ENCODE peak calls at places on chromosomes 2 and 18, in eight cellular contexts. I is caudate nucleus, U is cardiac muscle cell, R is mesendoderm, O is dorsolateral prefrontal cortex, W is colonic mucosa, J is fibroblast of lung, M is tibial artery. S is an unnamed sample.

GRCh38 chr2:95392730-95393455 is 9.6 kb upstream of the FAHD2A start:
- DNase-seq in I (no peak), U (no peak), R (peak), O (no peak), W (no peak), J (no peak), M (peak), S (no peak)

GRCh38 chr2:33246432-33246831 is 230.0 kb upstream of the RASGRP3 start:
- DNase-seq in I (no peak), U (no peak), R (peak), O (no peak), W (no peak), J (no peak), M (no peak), S (no peak)

GRCh38 chr2:47072728-47073191 is 82.3 kb downstream of the STPG4 start:
- DNase-seq in I (no peak), U (no peak), R (no peak), O (no peak), W (peak), J (no peak), M (peak), S (no peak)

GRCh38 chr2:217434183-217434620 is 568.6 kb downstream of the TNS1 start:
- DNase-seq in I (peak), U (peak), R (peak), O (peak), W (peak), J (peak), M (peak), S (peak)

GRCh38 chr18:63646916-63647315 is 2.9 kb upstream of the SERPINB4 start:
- DNase-seq in I (no peak), U (peak), R (no peak), O (no peak), W (no peak), J (no peak), M (no peak), S (no peak)

GRCh38 chr2:160431441-160431840 is 62.2 kb downstream of the RBMS1 start:
- DNase-seq in I (no peak), U (no peak), R (no peak), O (no peak), W (no peak), J (no peak), M (no peak), S (no peak)

GRCh38 chr2:16218651-16219050 is 278.3 kb downstream of the MYCN start:
- DNase-seq in I (no peak), U (no peak), R (peak), O (no peak), W (peak), J (no peak), M (peak), S (no peak)

GRCh38 chr2:201118957-201119848 is 3.2 kb downstream of the CFLAR start:
- DNase-seq in I (no peak), U (peak), R (peak), O (no peak), W (no peak), J (peak), M (no peak), S (no peak)

GRCh38 chr2:128633501-128633900 is 314.8 kb upstream of the HS6ST1 start:
- DNase-seq in I (no peak), U (peak), R (no peak), O (no peak), W (no peak), J (peak), M (no peak), S (no peak)

GRCh38 chr2:100821255-100821912 is 1.4 kb downstream of the NPAS2 start:
- DNase-seq in I (no peak), U (peak), R (no peak), O (no peak), W (no peak), J (no peak), M (no peak), S (no peak)

GRCh38 chr18:51721388-51721787 is 523.9 kb upstream of the MEX3C start:
- DNase-seq in I (no peak), U (no peak), R (no peak), O (no peak), W (no peak), J (no peak), M (no peak), S (no peak)

GRCh38 chr18:63969965-63970802 is at the start of gene SERPINB8:
- DNase-seq in I (peak), U (peak), R (peak), O (peak), W (peak), J (peak), M (peak), S (peak)

GRCh38 chr2:134917219-134917957 is 1.2 kb upstream of the CCNT2 start:
- DNase-seq in I (no peak), U (no peak), R (no peak), O (no peak), W (peak), J (no peak), M (no peak), S (no peak)

DNA sequence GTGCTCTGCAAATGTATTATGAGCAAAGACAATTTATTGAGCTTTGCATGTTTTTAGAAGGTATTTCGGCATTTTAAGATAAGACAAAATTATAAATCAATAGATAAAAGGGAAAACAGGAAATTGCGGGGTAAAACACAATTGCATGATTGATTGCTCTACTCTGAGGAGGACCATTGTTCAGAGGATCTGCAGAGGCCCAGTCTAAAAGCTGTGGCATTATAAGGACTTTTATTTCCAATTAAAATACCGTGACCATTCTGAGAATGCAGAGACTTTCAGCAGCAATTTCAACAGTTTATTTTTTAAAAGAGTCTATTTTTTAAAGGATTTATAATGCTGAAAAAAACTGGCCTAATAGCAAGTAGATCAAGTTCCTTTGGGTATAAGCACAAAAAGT is 62.0 kb downstream of the TPGS2 start:
- DNase-seq in I (no peak), U (no peak), R (no peak), O (no peak), W (no peak), J (peak), M (no peak), S (no peak)
- H3K27ac ChIP-seq in I (no peak), U (no peak), R (no peak), O (no peak), W (no peak), J (no peak), M (no peak), S (no peak)

GRCh38 chr2:26731714-26732113 is 32.4 kb upstream of the SLC35F6 start:
- DNase-seq in I (no peak), U (no peak), R (no peak), O (no peak), W (no peak), J (no peak), M (no peak), S (no peak)

GRCh38 chr2:26730950-26731349 is 33.1 kb upstream of the SLC35F6 start:
- DNase-seq in I (no peak), U (no peak), R (no peak), O (no peak), W (no peak), J (no peak), M (no peak), S (no peak)

GRCh38 chr2:26732446-26732845 is 31.6 kb upstream of the SLC35F6 start:
- DNase-seq in I (no peak), U (no peak), R (no peak), O (no peak), W (no peak), J (no peak), M (no peak), S (no peak)

GRCh38 chr2:26729311-26729710 is 34.8 kb upstream of the SLC35F6 start:
- DNase-seq in I (no peak), U (no peak), R (no peak), O (no peak), W (no peak), J (no peak), M (no peak), S (no peak)

GRCh38 chr2:26730549-26730948 is 33.5 kb upstream of the SLC35F6 start:
- DNase-seq in I (no peak), U (no peak), R (no peak), O (no peak), W (no peak), J (no peak), M (no peak), S (no peak)
- H3K27ac ChIP-seq in I (no peak), U (no peak), R (no peak), O (no peak), W (no peak), J (no peak), M (no peak), S (no peak)

GRCh38 chr2:119306196-119306590 is 60.4 kb downstream of the C2orf76 start:
- DNase-seq in I (no peak), U (no peak), R (no peak), O (no peak), W (no peak), J (no peak), M (no peak), S (no peak)
- H3K27ac ChIP-seq in I (no peak), U (no peak), R (no peak), O (peak), W (no peak), J (no peak), M (peak), S (no peak)

GRCh38 chr18:48073231-48073930 is 142.9 kb upstream of the SMAD2 start:
- DNase-seq in I (no peak), U (no peak), R (no peak), O (no peak), W (no peak), J (no peak), M (peak), S (no peak)
- H3K27ac ChIP-seq in I (no peak), U (no peak), R (no peak), O (peak), W (no peak), J (no peak), M (no peak), S (peak)

GRCh38 chr18:21134895-21135294 is 23.3 kb upstream of the ROCK1 start:
- DNase-seq in I (no peak), U (peak), R (no peak), O (no peak), W (no peak), J (peak), M (no peak), S (no peak)

GRCh38 chr18:21131698-21132230 is 20.2 kb upstream of the ROCK1 start:
- DNase-seq in I (no peak), U (no peak), R (no peak), O (no peak), W (no peak), J (no peak), M (no peak), S (no peak)

GRCh38 chr18:21129586-21130216 is 18.1 kb upstream of the ROCK1 start:
- DNase-seq in I (no peak), U (no peak), R (no peak), O (no peak), W (no peak), J (peak), M (no peak), S (no peak)

DNA sequence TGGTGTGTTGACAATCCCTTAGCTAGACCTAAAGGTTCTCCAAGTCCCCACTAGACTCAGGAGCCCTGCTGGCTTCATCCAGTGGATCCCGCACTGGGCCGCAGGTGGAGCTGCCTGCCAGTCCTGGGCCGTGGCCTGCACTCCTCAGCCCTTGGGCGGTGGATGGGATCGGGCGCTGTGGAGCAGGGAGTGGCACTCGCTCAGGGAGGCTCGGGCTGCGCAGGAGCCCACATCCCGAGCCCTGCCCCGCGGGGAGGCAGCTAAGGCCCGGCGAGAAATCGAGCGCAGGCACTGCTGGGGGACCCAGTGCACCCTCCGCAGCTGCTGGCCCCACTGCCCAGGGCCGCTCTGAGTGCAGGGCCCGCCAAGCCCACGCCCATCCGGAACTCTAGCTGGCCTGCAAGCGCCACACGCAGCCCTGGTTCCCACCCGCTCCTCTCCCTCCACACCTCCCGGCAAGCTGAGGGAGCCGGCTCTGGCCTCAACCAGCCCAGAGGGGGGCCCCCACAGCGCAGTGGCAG is 20.8 kb upstream of the ROCK1 start:
- DNase-seq in I (no peak), U (no peak), R (no peak), O (no peak), W (no peak), J (no peak), M (no peak), S (no peak)
- H3K27ac ChIP-seq in I (no peak), U (no peak), R (no peak), O (no peak), W (no peak), J (no peak), M (no peak), S (no peak)

DNA sequence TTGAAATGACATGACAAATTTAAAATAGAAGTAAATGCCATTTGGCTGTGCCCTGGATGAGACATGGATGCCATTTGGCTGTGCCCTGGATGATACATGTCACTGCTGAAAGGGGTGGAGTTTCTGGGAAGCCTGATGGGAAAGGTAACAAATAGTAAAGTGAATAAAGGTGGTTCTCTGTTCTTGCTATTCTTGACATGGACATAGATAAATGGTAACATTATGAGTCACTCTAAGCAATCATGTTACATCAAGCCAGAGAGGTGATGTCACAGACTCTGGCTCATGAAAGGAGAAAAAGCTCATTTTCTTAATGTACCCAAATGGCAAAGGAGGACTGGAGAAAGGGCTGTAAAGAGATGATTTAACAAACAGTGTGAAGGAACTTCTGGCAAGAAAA is 86.4 kb downstream of the EML6 start:
- DNase-seq in I (no peak), U (no peak), R (peak), O (no peak), W (no peak), J (peak), M (no peak), S (no peak)
- H3K27ac ChIP-seq in I (no peak), U (no peak), R (no peak), O (no peak), W (no peak), J (no peak), M (no peak), S (no peak)

DNA sequence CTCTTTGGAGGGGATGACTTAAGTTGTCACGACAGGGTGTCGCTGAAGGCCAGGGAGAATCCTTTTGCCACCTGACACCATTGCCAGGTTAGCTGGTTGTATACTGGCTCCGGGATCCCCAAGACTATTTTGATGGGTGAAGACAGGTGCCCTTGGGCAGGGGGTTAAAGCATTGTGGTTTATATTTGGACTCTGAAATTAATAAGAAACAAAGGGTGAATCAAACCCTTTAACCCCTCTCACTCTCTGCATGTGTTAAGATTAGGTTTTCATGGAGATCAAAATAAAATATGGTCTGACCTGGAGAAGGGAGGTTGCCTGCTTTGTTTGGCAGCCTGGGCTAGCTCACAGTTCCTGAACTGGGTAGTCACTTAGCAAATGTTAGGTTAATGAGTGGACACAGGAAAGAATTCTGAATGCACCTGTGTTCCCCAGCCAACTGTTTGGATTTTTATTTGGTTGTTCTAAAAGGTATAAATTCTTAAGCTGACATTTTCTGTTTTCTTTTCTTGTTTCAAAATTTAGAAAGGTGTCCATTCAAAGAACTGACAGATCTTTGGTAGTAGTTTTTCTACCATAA is 301.7 kb downstream of the KCNS3 start:
- DNase-seq in I (no peak), U (no peak), R (no peak), O (no peak), W (no peak), J (no peak), M (no peak), S (no peak)
- H3K27ac ChIP-seq in I (no peak), U (peak), R (no peak), O (no peak), W (no peak), J (no peak), M (no peak), S (no peak)

GRCh38 chr2:77296791-77297190 is 225.4 kb downstream of the LRRTM4 start:
- DNase-seq in I (no peak), U (no peak), R (no peak), O (no peak), W (no peak), J (no peak), M (no peak), S (no peak)
- H3K27ac ChIP-seq in I (no peak), U (no peak), R (no peak), O (no peak), W (no peak), J (no peak), M (no peak), S (no peak)

S was measured in esophagus squamous epithelium.